ENCODE peak calls at places on chromosomes 7 and 10, in ten cellular contexts. S is A549; C is epithelial cell of esophagus; X is neural crest cell; H is HT-29; W is Daoy; T is stimulated activated CD4-positive, alpha-beta T cell treated with anti-CD3 and anti-CD28 coated beads, Interleukin-12 subunit alpha, Interleukin-12 subunit beta, amount 100 ng/mL, for 4 hours; B is cerebellar cortex; I is naive B cell; M is iPS DF 6.9. N is an unnamed sample.

GRCh38 chr10:84204122-84204521 is 9.8 kb downstream of the CDHR1 start:
- DNase-seq in C (peak), X (no peak), T (no peak), M (no peak), I (no peak), S (no peak), H (no peak), B (peak), W (no peak), N (no peak)

GRCh38 chr7:141695803-141696289 is 6.1 kb downstream of the DENND11 start:
- DNase-seq in T (no peak), X (no peak), B (peak), W (no peak), I (no peak), M (no peak), H (peak), C (peak), S (peak), N (no peak)

GRCh38 chr7:95045236-95045923 is 138.0 kb downstream of the PPP1R9A start:
- DNase-seq in X (no peak), T (no peak), B (no peak), W (peak), H (peak), C (peak), I (no peak), M (no peak), S (peak), N (no peak)

GRCh38 chr10:16843252-16843870 is 26.1 kb upstream of the RSU1 start:
- DNase-seq in X (no peak), T (no peak), B (peak), W (peak), C (peak), S (peak), I (peak), M (no peak), H (peak), N (peak)

GRCh38 chr7:1253591-1254207 is 21.0 kb downstream of the UNCX start:
- DNase-seq in B (no peak), I (no peak), C (no peak), W (no peak), T (no peak), M (no peak), X (no peak), S (no peak), H (no peak), N (no peak)

GRCh38 chr7:37942934-37943610 is 22.6 kb downstream of the EPDR1 start:
- DNase-seq in S (peak), I (no peak), W (peak), T (no peak), B (peak), X (peak), C (no peak), H (peak), M (no peak), N (no peak)

GRCh38 chr7:51949726-51950644 is 633.4 kb upstream of the COBL start:
- DNase-seq in M (peak), I (no peak), C (no peak), T (no peak), H (no peak), S (no peak), X (peak), B (no peak), W (no peak), N (no peak)

GRCh38 chr7:92135100-92135429 is 788 bp upstream of the CYP51A1 start:
- DNase-seq in W (no peak), I (no peak), T (no peak), H (no peak), S (no peak), X (no peak), B (peak), M (no peak), C (peak), N (no peak)

GRCh38 chr7:1916621-1916970 is 246.5 kb downstream of the ELFN1 start:
- DNase-seq in H (no peak), I (no peak), M (no peak), X (no peak), S (no peak), T (no peak), B (no peak), C (no peak), W (no peak), N (no peak)

GRCh38 chr10:106175760-106176377 is 988.6 kb downstream of the SORCS1 start:
- DNase-seq in C (peak), I (no peak), B (no peak), W (no peak), T (no peak), H (peak), X (no peak), M (no peak), S (peak), N (no peak)

GRCh38 chr10:61160253-61160652 is 216.3 kb upstream of the RHOBTB1 start:
- DNase-seq in S (no peak), T (no peak), I (no peak), M (no peak), H (no peak), X (no peak), B (no peak), C (no peak), W (no peak), N (no peak)

N was measured in trophoblast cell.